ENCODE peak calls at places on chromosomes 1 and 21, in four cellular contexts. R is Panc1, N is H1, Z is GM23338. T is an unnamed sample.

GRCh38 chr1:220726634-220727033 is 21.5 kb upstream of the MTARC2 start:
- DNase-seq in R (no peak), N (no peak), Z (peak; percentile 42), T (no peak)

GRCh38 chr21:14545906-14546480 is at the start of gene SAMSN1:
- DNase-seq in R (no peak), N (no peak), Z (no peak), T (no peak)

GRCh38 chr1:9766759-9767442 is 56.9 kb downstream of the CLSTN1 start:
- DNase-seq in R (peak; percentile 35), N (no peak), Z (no peak), T (no peak)

GRCh38 chr21:37764696-37765095 is 151.6 kb downstream of the KCNJ6 start:
- DNase-seq in R (no peak), N (no peak), Z (no peak), T (no peak)

GRCh38 chr1:67053535-67053784 is 488 bp downstream of the SLC35D1 start:
- DNase-seq in R (no peak), N (no peak), Z (peak; percentile 72), T (no peak)

GRCh38 chr1:221663321-221663720 is 78.6 kb downstream of the DUSP10 start:
- DNase-seq in R (no peak), N (no peak), Z (no peak), T (no peak)

GRCh38 chr1:26035959-26036755 is 9.8 kb downstream of the SLC30A2 start:
- DNase-seq in R (peak; percentile 28), N (no peak), Z (peak; percentile 80), T (peak; percentile 95)

GRCh38 chr1:111802110-111802509 is 46.4 kb downstream of the DDX20 start:
- DNase-seq in R (no peak), N (no peak), Z (no peak), T (no peak)

GRCh38 chr1:74689800-74690696 is 16.5 kb upstream of the ERICH3 start:
- DNase-seq in R (peak; percentile 46), N (no peak), Z (peak; percentile 84), T (no peak)

GRCh38 chr1:200699871-200700270 is 30.2 kb upstream of the DDX59 start:
- DNase-seq in R (no peak), N (no peak), Z (peak; percentile 10), T (no peak)

GRCh38 chr1:5286244-5286643 is 631.8 kb downstream of the AJAP1 start:
- DNase-seq in R (no peak), N (no peak), Z (peak; percentile 1), T (no peak)

GRCh38 chr1:181347495-181348390 is 135.6 kb upstream of the CACNA1E start:
- DNase-seq in R (no peak), N (no peak), Z (no peak), T (no peak)

GRCh38 chr1:167439301-167439988 is 78.9 kb downstream of the CD247 start:
- DNase-seq in R (no peak), N (no peak), Z (peak; percentile 85), T (no peak)

GRCh38 chr1:4653796-4654715 is at the start of gene AJAP1:
- DNase-seq in R (no peak), N (no peak), Z (no peak), T (no peak)

GRCh38 chr1:216216304-216216703 is 206.9 kb downstream of the USH2A start:
- DNase-seq in R (no peak), N (no peak), Z (no peak), T (no peak)

GRCh38 chr1:63920154-63921117 is 146.6 kb downstream of the ROR1 start:
- DNase-seq in R (no peak), N (no peak), Z (no peak), T (no peak)

GRCh38 chr1:199029855-199030254 is 391.0 kb downstream of the PTPRC start:
- DNase-seq in R (no peak), N (no peak), Z (no peak), T (no peak)

GRCh38 chr1:32334864-32335618 is 992 bp downstream of the MARCKSL1 start:
- DNase-seq in R (no peak), N (no peak), Z (peak; percentile 55), T (no peak)

GRCh38 chr1:212600980-212601379 is 7.6 kb upstream of the ATF3 start:
- DNase-seq in R (no peak), N (no peak), Z (no peak), T (no peak)

GRCh38 chr1:150513275-150513885 is 2.2 kb upstream of the FALEC start:
- DNase-seq in R (no peak), N (no peak), Z (no peak), T (no peak)

GRCh38 chr1:112737573-112737972 is 22.4 kb upstream of the PPM1J start:
- DNase-seq in R (no peak), N (no peak), Z (no peak), T (no peak)

GRCh38 chr1:79792212-79792575 is 785.7 kb upstream of the ADGRL4 start:
- DNase-seq in R (no peak), N (no peak), Z (no peak), T (no peak)

GRCh38 chr1:160206421-160207117 is 1.4 kb downstream of the PEA15 start:
- DNase-seq in R (no peak), N (no peak), Z (peak; percentile 65), T (no peak)

DNA sequence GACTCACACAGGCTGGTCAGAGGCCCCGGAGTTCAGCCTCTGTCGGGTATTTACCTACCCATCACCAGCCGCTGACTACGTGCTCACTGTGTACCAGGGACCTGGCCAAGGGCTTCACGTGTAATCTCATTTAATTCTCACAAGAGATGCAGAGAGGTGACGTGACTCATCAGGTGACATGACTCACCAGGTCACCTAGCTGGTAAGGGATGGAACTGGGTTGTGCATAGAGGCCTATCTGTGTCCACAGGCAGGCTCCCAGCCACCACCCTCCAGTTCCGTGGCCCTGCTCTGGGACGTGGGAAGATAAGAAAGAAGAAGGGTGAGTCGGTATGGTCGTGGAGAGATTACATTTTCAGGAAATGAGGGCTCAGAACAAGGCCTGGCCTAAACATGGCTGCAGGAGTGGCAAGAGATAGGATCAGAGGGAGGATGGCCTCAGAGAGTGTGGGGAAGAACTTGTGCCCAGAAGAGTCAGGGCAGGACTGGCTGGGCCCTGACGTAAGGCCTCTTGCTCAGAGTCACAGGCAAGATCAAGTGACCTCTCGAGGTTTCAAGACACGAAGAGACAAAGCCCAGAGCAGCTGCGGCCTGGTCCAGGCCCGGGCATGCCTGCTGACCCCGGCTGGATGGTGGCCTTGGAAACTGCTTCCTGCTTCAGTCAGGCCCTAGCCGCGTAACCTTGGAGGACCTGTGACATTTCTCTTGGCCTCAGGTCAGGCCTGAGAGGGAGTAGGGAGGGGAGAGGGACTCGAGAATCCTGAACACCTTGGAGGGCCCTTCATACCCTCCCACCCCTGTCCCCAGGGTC is 52.7 kb upstream of the WASF2 start:
- DNase-seq in R (peak; percentile 99), N (no peak), Z (no peak), T (no peak)
- TF ChIP-seq POLR2AphosphoS5 in R (peak; percentile 15), N (no peak), Z (no peak), T (peak; percentile 61)

GRCh38 chr1:151907363-151908139 is 1.8 kb downstream of the THEM4 start:
- DNase-seq in R (no peak), N (no peak), Z (peak; percentile 9), T (no peak)
- TF ChIP-seq POLR2AphosphoS5 in R (no peak), N (no peak), Z (no peak), T (no peak)

GRCh38 chr1:172095831-172096230 is 254.5 kb downstream of the DNM3 start:
- DNase-seq in R (no peak), N (no peak), Z (no peak), T (no peak)
- TF ChIP-seq POLR2AphosphoS5 in R (no peak), N (no peak), Z (no peak), T (no peak)

GRCh38 chr1:117695796-117696505 is 90.1 kb downstream of the TENT5C start:
- DNase-seq in R (no peak), N (no peak), Z (peak; percentile 30), T (peak; percentile 82)
- TF ChIP-seq POLR2AphosphoS5 in R (no peak), N (no peak), Z (no peak), T (peak; percentile 60)

GRCh38 chr1:1361233-1361981 is 3.1 kb upstream of the MXRA8 start:
- DNase-seq in R (no peak), N (no peak), Z (no peak), T (no peak)

GRCh38 chr1:1361982-1362423 is 3.6 kb upstream of the MXRA8 start:
- DNase-seq in R (no peak), N (no peak), Z (peak; percentile 62), T (no peak)

GRCh38 chr1:1359668-1360468 is 1.5 kb upstream of the MXRA8 start:
- DNase-seq in R (no peak), N (no peak), Z (no peak), T (no peak)

GRCh38 chr1:1359316-1359667 is 937 bp upstream of the MXRA8 start:
- DNase-seq in R (no peak), N (no peak), Z (no peak), T (no peak)

DNA sequence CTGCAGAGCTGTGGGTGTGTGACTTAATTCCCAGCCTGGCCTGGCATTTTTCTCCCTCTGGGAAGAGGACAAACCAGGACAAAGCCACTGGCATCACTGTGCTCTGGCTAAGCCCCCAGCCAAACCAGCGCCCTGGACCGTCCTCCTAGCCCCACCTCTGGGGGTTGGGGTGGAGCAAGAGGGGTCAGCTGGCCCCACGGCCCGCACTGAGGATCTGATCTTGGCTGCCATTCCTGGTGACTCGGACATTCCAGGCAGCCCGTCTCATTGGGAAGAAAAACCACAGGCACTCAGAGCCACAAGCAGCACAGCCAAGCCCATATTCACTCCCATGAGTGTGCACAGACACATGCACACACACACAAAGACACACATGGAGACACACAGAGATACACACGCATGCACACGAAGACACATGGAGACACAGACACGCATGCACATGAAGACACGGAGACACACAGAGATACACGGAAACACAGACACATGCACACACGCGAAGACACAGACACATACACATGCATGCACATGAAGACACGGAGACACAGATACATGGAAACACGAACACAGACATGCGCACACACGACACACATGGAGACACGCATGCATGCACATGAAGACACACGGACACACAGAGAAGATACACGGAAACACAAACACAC is 2.3 kb upstream of the MXRA8 start:
- DNase-seq in R (peak; percentile 61), N (no peak), Z (no peak), T (no peak)
- TF ChIP-seq POLR2AphosphoS5 in R (no peak), N (no peak), Z (no peak), T (peak; percentile 34)

DNA sequence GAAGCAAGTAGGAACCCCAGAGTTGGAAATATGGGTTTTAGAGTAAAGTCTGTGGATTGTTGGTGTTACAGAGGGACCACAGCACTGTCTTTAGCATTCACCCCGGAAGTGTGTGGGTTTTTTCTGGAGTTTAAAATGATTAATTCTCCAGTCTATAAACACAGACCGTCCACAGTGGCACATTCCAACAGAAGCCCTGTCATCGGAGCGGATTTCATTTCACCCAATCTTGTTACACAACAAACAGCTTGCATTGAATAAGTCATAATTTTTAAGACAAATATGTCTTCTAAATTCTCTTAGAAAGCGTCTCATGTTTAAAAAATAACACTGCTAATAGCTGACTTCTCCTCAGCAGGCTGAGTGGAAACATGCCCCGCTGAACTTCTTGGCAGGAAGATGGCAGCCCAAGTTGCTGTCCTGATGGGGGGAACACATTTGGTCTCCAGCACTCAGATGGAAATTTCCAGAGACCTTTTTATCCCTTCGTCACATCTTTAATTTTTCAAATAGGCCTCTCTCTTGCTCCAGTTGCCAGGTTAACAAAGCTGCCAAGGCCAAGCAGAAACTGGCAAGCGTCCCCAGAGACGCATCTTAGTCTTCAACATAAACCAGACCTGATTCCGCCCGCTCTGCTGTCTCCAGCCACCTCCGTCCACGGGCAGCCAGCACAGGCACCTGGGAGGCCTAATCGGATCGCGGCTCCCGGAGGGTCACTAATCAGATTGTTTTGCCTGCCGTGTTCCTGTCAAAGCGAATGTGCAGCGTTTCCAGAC is 28.8 kb upstream of the SLC19A1 start:
- DNase-seq in R (no peak), N (no peak), Z (no peak), T (no peak)
- TF ChIP-seq POLR2AphosphoS5 in R (no peak), N (no peak), Z (no peak), T (peak; percentile 43)

GRCh38 chr1:53517821-53518352 is 58.7 kb downstream of the DMRTB1 start:
- DNase-seq in R (no peak), N (no peak), Z (no peak), T (no peak)
- TF ChIP-seq POLR2AphosphoS5 in R (no peak), N (no peak), Z (no peak), T (no peak)

T was measured in esophagus muscularis mucosa.